ENCODE peak calls at places on chromosomes 16 and 17, in five cellular contexts. F is stimulated activated CD8-positive, alpha-beta memory T cell treated with anti-CD3 and anti-CD28 coated beads, Interleukin-4, amount 100 ng/mL, for 1 hour; Q is Calu3; X is T-helper 2 cell; W is WTC11. A is an unnamed sample.

GRCh38 chr16:81478876-81479496 is 34.4 kb downstream of the CMIP start:
- DNase-seq in F (no peak), Q (no peak), X (no peak), W (no peak), A (peak)

GRCh38 chr17:56482229-56482628 is 111.3 kb upstream of the NOG start:
- DNase-seq in F (no peak), Q (no peak), X (no peak), W (no peak), A (no peak)

GRCh38 chr16:84605339-84605848 is 12.5 kb downstream of the COTL1 start:
- DNase-seq in F (no peak), Q (no peak), X (no peak), W (no peak), A (no peak)

GRCh38 chr17:62950067-62950466 is 16.0 kb upstream of the TANC2 start:
- DNase-seq in F (no peak), Q (peak), X (no peak), W (no peak), A (no peak)

GRCh38 chr17:376936-377863 is 24.6 kb upstream of the RPH3AL start:
- DNase-seq in F (no peak), Q (no peak), X (no peak), W (no peak), A (no peak)

GRCh38 chr16:27226476-27226875 is 23.1 kb downstream of the KDM8 start:
- DNase-seq in F (no peak), Q (no peak), X (no peak), W (no peak), A (no peak)

GRCh38 chr16:56119138-56119537 is 72.2 kb upstream of the GNAO1 start:
- DNase-seq in F (no peak), Q (no peak), X (no peak), W (no peak), A (peak)

GRCh38 chr17:8386841-8387240 is 3.8 kb upstream of the RPL26 start:
- DNase-seq in F (no peak), Q (no peak), X (no peak), W (no peak), A (no peak)

GRCh38 chr17:3963214-3964201 is 729 bp downstream of the ATP2A3 start:
- DNase-seq in F (peak), Q (no peak), X (peak), W (peak), A (peak)

GRCh38 chr17:45123076-45123770 is 9.1 kb downstream of the PLCD3 start:
- DNase-seq in F (no peak), Q (no peak), X (no peak), W (no peak), A (no peak)

GRCh38 chr16:275786-276232 is at the start of gene RGS11:
- DNase-seq in F (no peak), Q (no peak), X (no peak), W (no peak), A (no peak)

GRCh38 chr16:3013491-3013951 is 798 bp downstream of the CLDN9 start:
- DNase-seq in F (no peak), Q (no peak), X (no peak), W (no peak), A (no peak)

GRCh38 chr17:51857052-51857593 is 301.4 kb downstream of the CA10 start:
- DNase-seq in F (no peak), Q (no peak), X (no peak), W (no peak), A (no peak)

GRCh38 chr16:49817754-49818507 is 38.0 kb downstream of the ZNF423 start:
- DNase-seq in F (no peak), Q (no peak), X (no peak), W (no peak), A (no peak)

GRCh38 chr17:64226132-64226531 is 36.9 kb downstream of the TEX2 start:
- DNase-seq in F (no peak), Q (no peak), X (no peak), W (no peak), A (no peak)

GRCh38 chr16:83350466-83350865 is 457.3 kb upstream of the HSBP1 start:
- DNase-seq in F (no peak), Q (no peak), X (no peak), W (no peak), A (no peak)

GRCh38 chr16:89843409-89844350 is 15.4 kb downstream of the SPIRE2 start:
- DNase-seq in F (no peak), Q (no peak), X (no peak), W (no peak), A (no peak)

GRCh38 chr17:46979023-46979870 is at the start of gene RPRML:
- DNase-seq in F (no peak), Q (peak), X (peak), W (peak), A (no peak)

GRCh38 chr16:85192736-85193493 is 80.6 kb upstream of the CIBAR2 start:
- DNase-seq in F (no peak), Q (no peak), X (no peak), W (no peak), A (no peak)

GRCh38 chr16:68359398-68360191 is 48.8 kb downstream of the PRMT7 start:
- DNase-seq in F (no peak), Q (no peak), X (no peak), W (no peak), A (no peak)

GRCh38 chr16:8798174-8798527 is 512 bp downstream of the PMM2 start:
- DNase-seq in F (no peak), Q (no peak), X (no peak), W (no peak), A (peak)

GRCh38 chr17:43645765-43646481 is 15.8 kb downstream of the MEOX1 start:
- DNase-seq in F (no peak), Q (peak), X (no peak), W (peak), A (no peak)

GRCh38 chr16:68951991-68952877 is 108.9 kb downstream of the TANGO6 start:
- DNase-seq in F (no peak), Q (no peak), X (no peak), W (no peak), A (no peak)

GRCh38 chr17:17808706-17809432 is 27.9 kb downstream of the SREBF1 start:
- DNase-seq in F (no peak), Q (no peak), X (no peak), W (no peak), A (peak)

GRCh38 chr16:1130382-1130781 is 22.5 kb upstream of the CACNA1H start:
- DNase-seq in F (no peak), Q (no peak), X (no peak), W (no peak), A (no peak)